ENCODE peak calls at places on chromosome 15, in five cellular contexts. K, Z, C, M and N are unnamed samples.

GRCh38 chr15:58677426-58677825 is 72.1 kb downstream of the ADAM10 start:
- DNase-seq in K (no peak), M (no peak), C (no peak), Z (no peak), N (no peak)

GRCh38 chr15:73052679-73053397 is 575 bp downstream of the NEO1 start:
- DNase-seq in M (no peak), K (peak), C (no peak), Z (peak), N (no peak)

GRCh38 chr15:28179270-28179669 is 80.2 kb upstream of the OCA2 start:
- DNase-seq in M (no peak), K (no peak), Z (no peak), C (no peak), N (no peak)

GRCh38 chr15:65401607-65402240 is 21.0 kb downstream of the IGDCC4 start:
- DNase-seq in C (no peak), M (no peak), Z (no peak), K (no peak), N (no peak)

GRCh38 chr15:27045796-27046195 is 74.8 kb downstream of the GABRG3 start:
- DNase-seq in M (no peak), K (no peak), C (no peak), Z (no peak), N (no peak)

GRCh38 chr15:60614862-60615771 is 136.2 kb upstream of the ICE2 start:
- DNase-seq in Z (no peak), C (no peak), M (peak), K (no peak), N (no peak)

GRCh38 chr15:45391746-45392711 is 13.7 kb upstream of the GATM start:
- DNase-seq in Z (no peak), C (no peak), K (no peak), M (no peak), N (peak)

GRCh38 chr15:76321171-76321570 is 9.9 kb upstream of the ETFA start:
- DNase-seq in K (no peak), Z (no peak), C (no peak), M (no peak), N (no peak)

GRCh38 chr15:82807920-82808633 is 1.4 kb upstream of the WHAMM start:
- DNase-seq in C (no peak), K (no peak), Z (no peak), M (no peak), N (no peak)

GRCh38 chr15:38145671-38146111 is 106.9 kb upstream of the SPRED1 start:
- DNase-seq in C (no peak), M (no peak), Z (no peak), K (no peak), N (no peak)

GRCh38 chr15:91047545-91048199 is 25.3 kb upstream of the VPS33B start:
- DNase-seq in C (no peak), M (no peak), K (no peak), Z (no peak), N (no peak)

GRCh38 chr15:42508263-42508690 is 12.8 kb downstream of the SNAP23 start:
- DNase-seq in M (no peak), K (peak), C (no peak), Z (no peak), N (no peak)

GRCh38 chr15:90414408-90415028 is 26.5 kb downstream of the IQGAP1 start:
- DNase-seq in C (no peak), Z (no peak), K (peak), M (no peak), N (no peak)

GRCh38 chr15:66961407-66961884 is 104.0 kb upstream of the SMAD3 start:
- DNase-seq in M (no peak), Z (no peak), K (peak), C (no peak), N (no peak)

GRCh38 chr15:81155375-81156218 is 21.5 kb downstream of the CFAP161 start:
- DNase-seq in M (no peak), K (peak), C (peak), Z (no peak), N (no peak)

GRCh38 chr15:25784876-25785642 is 78.1 kb downstream of the ATP10A start:
- DNase-seq in Z (no peak), K (peak), C (peak), M (no peak), N (no peak)

GRCh38 chr15:25784141-25784540 is 79.0 kb downstream of the ATP10A start:
- DNase-seq in K (no peak), Z (no peak), M (no peak), C (no peak), N (no peak)

GRCh38 chr15:25783134-25783533 is 80.0 kb downstream of the ATP10A start:
- DNase-seq in K (no peak), C (no peak), Z (no peak), M (no peak), N (no peak)

GRCh38 chr15:25785643-25786029 is 77.5 kb downstream of the ATP10A start:
- DNase-seq in K (no peak), M (no peak), C (no peak), Z (no peak), N (no peak)

GRCh38 chr15:25783607-25784131 is 79.5 kb downstream of the ATP10A start:
- DNase-seq in M (no peak), C (no peak), Z (no peak), K (peak), N (no peak)
- TF ChIP-seq CTCF in M (peak), C (peak), Z (no peak), K (peak), N (peak)

DNA sequence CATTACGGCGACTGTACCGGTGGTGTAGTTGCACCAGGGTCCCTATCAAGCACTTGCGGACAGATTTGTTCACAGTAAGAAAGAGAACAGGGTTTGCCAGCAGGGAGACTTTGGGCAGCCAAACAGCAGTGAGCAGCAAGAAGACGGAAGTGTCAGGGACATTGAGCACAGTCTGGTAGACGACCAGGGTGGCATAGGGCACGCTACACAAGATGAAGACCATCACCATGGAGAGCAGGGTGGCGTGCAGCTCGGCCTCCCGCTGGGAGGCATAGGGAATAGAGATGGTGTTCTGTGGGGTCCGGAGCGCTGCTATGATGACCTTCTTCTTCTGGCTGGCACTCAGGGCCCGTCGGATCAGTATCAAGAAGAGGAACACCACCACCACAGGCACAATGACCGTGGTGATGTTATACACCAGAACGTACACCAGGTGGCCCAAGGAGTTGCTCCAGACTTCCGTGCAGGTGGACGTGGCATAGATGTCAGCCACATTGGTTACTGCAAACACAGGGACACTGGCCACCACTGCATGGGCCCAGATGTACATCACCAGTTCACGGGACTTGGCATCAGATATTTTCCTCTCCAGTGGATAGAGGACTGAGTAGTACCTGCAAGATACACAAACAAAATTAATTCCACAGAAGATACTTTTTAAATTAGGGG is 19.1 kb upstream of the FSIP1 start:
- DNase-seq in M (no peak), Z (peak), C (no peak), K (no peak), N (no peak)
- TF ChIP-seq CTCF in M (peak), Z (peak), C (peak), K (peak), N (peak)

GRCh38 chr15:71572452-71573053 is 237.8 kb upstream of the NR2E3 start:
- DNase-seq in C (no peak), M (peak), K (peak), Z (no peak), N (no peak)
- TF ChIP-seq CTCF in C (no peak), M (peak), K (peak), Z (no peak), N (no peak)

GRCh38 chr15:100383302-100384107 is 41.7 kb upstream of the ADAMTS17 start:
- DNase-seq in M (no peak), K (peak), Z (peak), C (no peak), N (no peak)
- TF ChIP-seq CTCF in M (peak), K (no peak), Z (peak), C (peak), N (peak)